ENCODE peak calls at places on chromosomes 5 and 9, in seven cellular contexts. F is AG04450, G is colonic mucosa, D is PC-3, U is GM10248, W is heart left ventricle, Z is astrocyte of the spinal cord. Q is an unnamed sample.

GRCh38 chr5:143244000-143244736 is 159.3 kb downstream of the NR3C1 start:
- DNase-seq in F (peak; percentile 92), G (peak; percentile 37), D (peak; percentile 95), U (no peak), W (peak; percentile 50), Z (peak; percentile 97), Q (no peak)

GRCh38 chr9:10274983-10275382 is 337.8 kb downstream of the PTPRD start:
- DNase-seq in F (no peak), G (no peak), D (no peak), U (no peak), W (no peak), Z (peak; percentile 26), Q (no peak)

GRCh38 chr5:153222956-153223355 is 267.5 kb upstream of the GRIA1 start:
- DNase-seq in F (no peak), G (no peak), D (no peak), U (no peak), W (no peak), Z (peak; percentile 51), Q (no peak)

GRCh38 chr5:72363146-72363802 is 43.1 kb downstream of the PTCD2 start:
- DNase-seq in F (peak; percentile 46), G (no peak), D (peak; percentile 76), U (no peak), W (no peak), Z (peak; percentile 84), Q (no peak)

GRCh38 chr5:14582797-14583137 is 1.2 kb downstream of the OTULINL start:
- DNase-seq in F (no peak), G (no peak), D (peak; percentile 45), U (no peak), W (no peak), Z (no peak), Q (no peak)

GRCh38 chr9:96596601-96597111 is 23.0 kb downstream of the CDC14B start:
- DNase-seq in F (no peak), G (no peak), D (no peak), U (no peak), W (no peak), Z (no peak), Q (no peak)

GRCh38 chr9:133002147-133003070 is 23.9 kb downstream of the GFI1B start:
- DNase-seq in F (no peak), G (no peak), D (no peak), U (no peak), W (no peak), Z (no peak), Q (no peak)

GRCh38 chr5:81035522-81035921 is 75.4 kb downstream of the RASGRF2 start:
- DNase-seq in F (no peak), G (no peak), D (no peak), U (no peak), W (no peak), Z (no peak), Q (no peak)

GRCh38 chr9:93268551-93269314 is 84.8 kb downstream of the WNK2 start:
- DNase-seq in F (no peak), G (peak; percentile 87), D (no peak), U (peak; percentile 75), W (no peak), Z (no peak), Q (no peak)

DNA sequence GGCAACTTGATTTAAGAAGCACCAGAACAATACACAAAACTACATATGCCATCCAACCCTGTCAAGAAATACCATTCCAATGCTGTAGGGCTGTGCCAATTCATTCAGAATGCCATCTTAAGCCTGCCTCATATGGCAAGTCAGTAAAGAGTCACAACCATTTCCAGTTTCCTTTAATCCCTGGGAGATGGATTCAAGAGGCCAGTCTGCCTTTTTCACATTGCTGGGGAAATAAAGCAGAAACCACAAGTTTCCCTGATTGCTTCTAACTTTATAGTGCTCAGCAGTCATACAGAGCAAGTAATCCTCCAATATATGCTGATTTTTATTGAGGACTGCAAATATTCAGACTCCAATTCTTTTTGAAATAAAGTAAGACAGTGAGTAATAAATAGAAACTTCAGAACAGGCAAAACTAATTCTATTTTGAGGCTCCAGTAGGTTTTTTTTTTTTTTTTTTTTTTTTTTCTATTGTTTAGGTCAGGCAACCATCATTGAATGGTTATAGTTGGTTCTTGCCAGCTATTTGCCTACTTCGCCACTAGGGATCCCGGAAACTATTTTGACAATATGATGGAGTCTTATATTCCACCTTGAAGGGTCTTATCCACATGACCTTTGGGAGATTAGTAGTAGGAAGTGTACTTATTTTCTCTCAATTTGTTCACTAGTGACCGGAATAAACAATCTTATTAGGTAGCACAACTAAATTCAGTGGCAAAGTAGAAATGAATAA is 400.9 kb upstream of the MEF2C start:
- DNase-seq in F (no peak), G (no peak), D (no peak), U (no peak), W (no peak), Z (no peak), Q (no peak)
- TF ChIP-seq CTCF in F (no peak), G (no peak), D (peak; percentile 30), U (no peak), W (no peak), Z (peak; percentile 12), Q (peak; percentile 37)

GRCh38 chr9:70994582-70994981 is 126.8 kb downstream of the TRPM3 start:
- DNase-seq in F (no peak), G (no peak), D (no peak), U (no peak), W (no peak), Z (no peak), Q (no peak)

GRCh38 chr9:70998962-70999361 is 122.5 kb downstream of the TRPM3 start:
- DNase-seq in F (no peak), G (no peak), D (no peak), U (no peak), W (no peak), Z (peak; percentile 56), Q (no peak)

GRCh38 chr9:70995511-70995910 is 125.9 kb downstream of the TRPM3 start:
- DNase-seq in F (no peak), G (no peak), D (no peak), U (no peak), W (no peak), Z (no peak), Q (no peak)
- TF ChIP-seq CTCF in F (no peak), G (no peak), D (no peak), U (no peak), W (no peak), Z (no peak), Q (no peak)

GRCh38 chr9:135619599-135619886 is 19.8 kb downstream of the GLT6D1 start:
- DNase-seq in F (no peak), G (no peak), D (no peak), U (no peak), W (no peak), Z (no peak), Q (no peak)

GRCh38 chr9:135618866-135619598 is 20.3 kb downstream of the GLT6D1 start:
- DNase-seq in F (no peak), G (no peak), D (no peak), U (no peak), W (no peak), Z (no peak), Q (no peak)

GRCh38 chr9:135624282-135624681 is 15.1 kb downstream of the GLT6D1 start:
- DNase-seq in F (no peak), G (no peak), D (no peak), U (no peak), W (no peak), Z (no peak), Q (no peak)

GRCh38 chr9:135617991-135618411 is 21.3 kb downstream of the GLT6D1 start:
- DNase-seq in F (no peak), G (no peak), D (no peak), U (no peak), W (no peak), Z (no peak), Q (no peak)

GRCh38 chr9:135622415-135623020 is 16.8 kb downstream of the GLT6D1 start:
- DNase-seq in F (no peak), G (no peak), D (no peak), U (no peak), W (no peak), Z (no peak), Q (no peak)
- TF ChIP-seq CTCF in F (no peak), G (no peak), D (no peak), U (no peak), W (no peak), Z (no peak), Q (no peak)

GRCh38 chr5:179212870-179213269 is 132.4 kb downstream of the ADAMTS2 start:
- DNase-seq in F (no peak), G (no peak), D (no peak), U (no peak), W (no peak), Z (no peak), Q (no peak)
- TF ChIP-seq CTCF in F (peak; percentile 79), G (no peak), D (peak; percentile 30), U (no peak), W (no peak), Z (peak; percentile 38), Q (no peak)

GRCh38 chr9:8037745-8038144 is 238.2 kb upstream of the DMAC1 start:
- DNase-seq in F (no peak), G (no peak), D (no peak), U (no peak), W (no peak), Z (no peak), Q (no peak)

DNA sequence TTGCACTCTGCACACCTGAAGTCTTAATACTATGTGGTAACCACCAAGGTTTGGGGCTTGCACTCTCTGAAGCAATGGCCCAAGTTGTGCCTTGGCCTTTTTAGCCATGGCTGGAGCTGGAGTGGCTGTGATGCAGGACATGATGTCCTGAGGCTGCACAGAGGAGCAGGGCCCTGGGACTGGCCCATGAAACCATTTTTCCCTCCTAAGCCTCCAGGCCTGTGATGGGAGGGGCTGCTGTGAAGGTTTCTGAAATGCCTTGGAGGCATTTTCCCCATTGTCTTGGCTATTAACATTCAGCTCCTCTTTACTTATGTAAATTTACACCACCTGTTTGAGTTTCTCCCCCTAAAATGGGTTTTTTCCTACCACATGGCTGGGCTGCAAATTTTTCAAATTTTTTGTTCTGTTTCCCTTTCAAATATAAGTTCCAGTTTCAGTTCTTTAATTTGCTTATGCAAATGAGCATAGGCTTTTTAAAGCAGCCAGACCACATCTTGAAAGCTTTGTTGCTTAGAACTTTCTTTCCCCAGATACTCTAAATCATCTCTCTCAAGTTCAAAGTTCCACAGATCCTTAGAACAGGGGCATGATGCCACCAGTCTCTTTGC is 237.4 kb upstream of the DMAC1 start:
- DNase-seq in F (no peak), G (no peak), D (no peak), U (no peak), W (no peak), Z (no peak), Q (no peak)
- TF ChIP-seq CTCF in F (no peak), G (no peak), D (no peak), U (no peak), W (no peak), Z (no peak), Q (no peak)

Q was measured in endothelial cell.